ENCODE peak calls at places on chromosome 21, in four cellular contexts. One of them, this sample, is unnamed.
A peak's percentile ranks its signal among the peaks of the same experiment; 100 is the strongest.

GRCh38 chr21:26806734-26807372 is 38.4 kb downstream of the ADAMTS1 start:
- DNase-seq in tibial nerve: no peak
- DNase-seq in psoas muscle: no peak
- DNase-seq in spleen: no peak
- DNase-seq in this sample: peak; percentile 85

GRCh38 chr21:31557956-31558838 is 101.3 kb upstream of the SOD1 start:
- DNase-seq in spleen: peak; percentile 78
- DNase-seq in tibial nerve: no peak
- DNase-seq in psoas muscle: peak; percentile 22
- DNase-seq in this sample: no peak

GRCh38 chr21:33374080-33374873 is 28.9 kb upstream of the IFNGR2 start:
- DNase-seq in tibial nerve: peak; percentile 51
- DNase-seq in spleen: no peak
- DNase-seq in psoas muscle: no peak
- DNase-seq in this sample: peak; percentile 25

GRCh38 chr21:38911523-38912354 is 106.0 kb downstream of the ETS2 start:
- DNase-seq in spleen: no peak
- DNase-seq in psoas muscle: no peak
- DNase-seq in tibial nerve: no peak
- DNase-seq in this sample: no peak

GRCh38 chr21:37079211-37079824 is 6.3 kb downstream of the TTC3 start:
- DNase-seq in spleen: no peak
- DNase-seq in psoas muscle: no peak
- DNase-seq in tibial nerve: no peak
- DNase-seq in this sample: no peak

GRCh38 chr21:26845066-26845749 is at the start of gene ADAMTS1:
- DNase-seq in tibial nerve: peak; percentile 93
- DNase-seq in spleen: peak; percentile 85
- DNase-seq in psoas muscle: peak; percentile 91
- DNase-seq in this sample: peak; percentile 93

GRCh38 chr21:32256226-32256625 is 22.6 kb downstream of the MIS18A start:
- DNase-seq in psoas muscle: no peak
- DNase-seq in tibial nerve: no peak
- DNase-seq in spleen: no peak
- DNase-seq in this sample: no peak

GRCh38 chr21:28124541-28124940 is 868.1 kb downstream of the LTN1 start:
- DNase-seq in tibial nerve: no peak
- DNase-seq in spleen: no peak
- DNase-seq in psoas muscle: no peak
- DNase-seq in this sample: no peak

GRCh38 chr21:19507682-19508260 is 1104.2 kb upstream of the TMPRSS15 start:
- DNase-seq in spleen: no peak
- DNase-seq in psoas muscle: no peak
- DNase-seq in tibial nerve: no peak
- DNase-seq in this sample: no peak

GRCh38 chr21:33394260-33394659 is 9.0 kb upstream of the IFNGR2 start:
- DNase-seq in tibial nerve: peak; percentile 72
- DNase-seq in spleen: no peak
- DNase-seq in psoas muscle: peak; percentile 41
- DNase-seq in this sample: no peak

GRCh38 chr21:38042246-38042645 is 126.0 kb upstream of the KCNJ6 start:
- DNase-seq in spleen: no peak
- DNase-seq in psoas muscle: no peak
- DNase-seq in tibial nerve: no peak
- DNase-seq in this sample: no peak

GRCh38 chr21:31559368-31560119 is 99.9 kb upstream of the SOD1 start:
- DNase-seq in spleen: peak; percentile 94
- DNase-seq in psoas muscle: peak; percentile 87
- DNase-seq in tibial nerve: peak; percentile 85
- DNase-seq in this sample: peak; percentile 98

GRCh38 chr21:31158789-31159581 is 120.7 kb upstream of the KRTAP19-8 start:
- DNase-seq in psoas muscle: no peak
- DNase-seq in tibial nerve: no peak
- DNase-seq in spleen: no peak
- DNase-seq in this sample: no peak

GRCh38 chr21:32120231-32120630 is 158.6 kb downstream of the MIS18A start:
- DNase-seq in psoas muscle: no peak
- DNase-seq in tibial nerve: no peak
- DNase-seq in spleen: no peak
- DNase-seq in this sample: no peak

GRCh38 chr21:37087188-37087587 is 14.1 kb downstream of the TTC3 start:
- DNase-seq in spleen: no peak
- DNase-seq in psoas muscle: no peak
- DNase-seq in tibial nerve: peak; percentile 42
- DNase-seq in this sample: peak; percentile 69

GRCh38 chr21:23249760-23250159 is 2251.6 kb downstream of the NCAM2 start:
- DNase-seq in psoas muscle: no peak
- DNase-seq in spleen: no peak
- DNase-seq in tibial nerve: no peak
- DNase-seq in this sample: no peak

GRCh38 chr21:23245231-23245630 is 2247.0 kb downstream of the NCAM2 start:
- DNase-seq in spleen: no peak
- DNase-seq in psoas muscle: no peak
- DNase-seq in tibial nerve: no peak
- DNase-seq in this sample: no peak

GRCh38 chr21:23247334-23247733 is 2249.1 kb downstream of the NCAM2 start:
- DNase-seq in psoas muscle: no peak
- DNase-seq in tibial nerve: no peak
- DNase-seq in spleen: no peak
- DNase-seq in this sample: no peak
- H3K9me3 ChIP-seq in psoas muscle: no peaks in the 10 kb centered on the region
- H3K9me3 ChIP-seq in tibial nerve: no peaks in the 10 kb centered on the region
- H3K9me3 ChIP-seq in spleen: no peaks in the 10 kb centered on the region
- H3K9me3 ChIP-seq in this sample: no peaks in the 10 kb centered on the region

DNA sequence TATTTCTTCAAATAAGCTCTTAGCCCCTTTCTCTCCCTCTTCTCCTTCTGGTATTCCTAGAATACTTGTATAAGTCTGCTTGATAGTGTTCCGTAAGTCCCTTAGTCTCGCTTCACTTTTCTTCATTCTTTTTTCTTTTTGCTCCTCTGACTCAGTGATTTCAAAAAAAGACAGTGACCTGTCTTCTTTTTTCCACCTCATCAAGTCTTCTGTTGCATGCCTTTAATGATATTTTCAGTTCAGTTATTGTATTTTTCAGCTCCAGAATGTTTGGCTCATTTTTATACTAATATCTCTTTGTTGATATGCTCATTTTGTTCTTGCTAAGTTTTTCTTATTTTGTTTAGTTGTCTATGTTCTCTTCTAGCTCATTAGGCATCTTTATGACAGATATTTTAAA is 97.7 kb downstream of the POFUT2 start:
- DNase-seq in psoas muscle: no peak
- DNase-seq in spleen: no peak
- DNase-seq in tibial nerve: no peak
- DNase-seq in this sample: no peak
- H3K4me1 ChIP-seq in psoas muscle: no peaks in the 10 kb centered on the region
- H3K4me1 ChIP-seq in spleen: no peaks in the 10 kb centered on the region
- H3K4me1 ChIP-seq in tibial nerve: no peaks in the 10 kb centered on the region
- H3K4me1 ChIP-seq in this sample: no peaks in the 10 kb centered on the region

GRCh38 chr21:43932005-43932404 is 67.0 kb downstream of the AGPAT3 start:
- DNase-seq in tibial nerve: no peak
- DNase-seq in psoas muscle: no peak
- DNase-seq in spleen: no peak
- DNase-seq in this sample: no peak
- H3K9me3 ChIP-seq in tibial nerve: no peaks in the 10 kb centered on the region
- H3K9me3 ChIP-seq in psoas muscle: no peaks in the 10 kb centered on the region
- H3K9me3 ChIP-seq in spleen: no peaks in the 10 kb centered on the region
- H3K9me3 ChIP-seq in this sample: no peaks in the 10 kb centered on the region

GRCh38 chr21:42265229-42265812 is 46.4 kb downstream of the ABCG1 start:
- DNase-seq in psoas muscle: no peak
- DNase-seq in tibial nerve: no peak
- DNase-seq in spleen: no peak
- DNase-seq in this sample: no peak

GRCh38 chr21:42263591-42264131 is 44.7 kb downstream of the ABCG1 start:
- DNase-seq in spleen: no peak
- DNase-seq in psoas muscle: peak; percentile 56
- DNase-seq in tibial nerve: peak; percentile 43
- DNase-seq in this sample: peak; percentile 22

GRCh38 chr21:42261832-42262200 is 42.9 kb downstream of the ABCG1 start:
- DNase-seq in psoas muscle: no peak
- DNase-seq in spleen: no peak
- DNase-seq in tibial nerve: no peak
- DNase-seq in this sample: no peak

GRCh38 chr21:42262826-42263225 is 43.9 kb downstream of the ABCG1 start:
- DNase-seq in tibial nerve: peak; percentile 24
- DNase-seq in psoas muscle: peak; percentile 83
- DNase-seq in spleen: no peak
- DNase-seq in this sample: peak; percentile 94

DNA sequence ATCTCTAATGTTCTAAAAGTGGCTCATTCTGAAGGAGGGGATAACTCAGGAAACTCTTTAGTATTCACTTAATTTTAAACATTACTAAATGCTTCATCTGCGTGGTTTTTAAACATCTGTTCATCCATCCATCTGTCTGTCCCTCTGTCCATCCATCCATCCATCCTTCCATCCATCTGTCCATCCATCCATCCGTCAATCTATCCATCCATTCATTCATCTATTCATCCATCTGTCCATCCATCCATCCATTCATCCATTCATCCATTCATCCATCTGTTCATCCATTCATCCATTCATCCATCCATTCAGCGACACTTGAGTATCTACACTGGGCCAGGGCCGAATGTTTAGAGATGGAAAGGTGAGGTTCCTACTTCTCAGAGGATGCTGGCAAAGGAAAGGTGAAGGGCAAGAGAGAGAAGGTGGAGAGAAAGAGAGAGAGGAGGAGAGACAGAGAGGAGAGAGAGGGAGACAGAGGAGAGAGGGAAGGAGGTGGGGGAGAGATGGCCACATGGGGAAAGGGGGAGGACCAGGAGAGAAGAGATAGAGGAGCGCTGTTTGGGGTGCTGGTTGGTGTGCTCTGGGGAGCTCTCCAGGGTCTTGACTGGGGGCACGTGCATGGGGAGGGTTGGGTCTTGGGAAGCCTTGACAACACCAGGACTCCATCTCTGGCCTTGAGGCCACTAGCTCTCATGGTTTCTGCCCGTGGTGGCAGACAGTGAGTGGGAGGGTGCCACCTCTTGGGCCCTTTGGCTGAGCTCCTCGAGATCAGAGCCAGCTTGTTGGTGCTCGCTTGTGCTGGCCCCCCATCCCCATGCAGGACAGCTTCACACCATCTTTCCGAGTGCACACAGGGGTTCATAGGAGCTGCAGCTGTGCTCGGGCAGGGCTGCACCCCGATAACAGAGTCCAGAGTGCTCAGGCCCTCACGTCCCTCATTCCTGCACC is 45.6 kb downstream of the ABCG1 start:
- DNase-seq in tibial nerve: no peak
- DNase-seq in psoas muscle: no peak
- DNase-seq in spleen: no peak
- DNase-seq in this sample: no peak
- H3K4me1 ChIP-seq in tibial nerve: no peaks in the 10 kb centered on the region
- H3K4me1 ChIP-seq in psoas muscle: peaks cover 11% of the 10 kb centered on the region
- H3K4me1 ChIP-seq in spleen: peaks cover 23% of the 10 kb centered on the region
- H3K4me1 ChIP-seq in this sample: peaks cover 40% of the 10 kb centered on the region

GRCh38 chr21:23543334-23543733 is 2063.9 kb downstream of the MRPL39 start:
- DNase-seq in tibial nerve: no peak
- DNase-seq in spleen: no peak
- DNase-seq in psoas muscle: no peak
- DNase-seq in this sample: no peak
- H3K9me3 ChIP-seq in tibial nerve: no peaks in the 10 kb centered on the region
- H3K9me3 ChIP-seq in spleen: no peaks in the 10 kb centered on the region
- H3K9me3 ChIP-seq in psoas muscle: no peaks in the 10 kb centered on the region
- H3K9me3 ChIP-seq in this sample: no peaks in the 10 kb centered on the region

DNA sequence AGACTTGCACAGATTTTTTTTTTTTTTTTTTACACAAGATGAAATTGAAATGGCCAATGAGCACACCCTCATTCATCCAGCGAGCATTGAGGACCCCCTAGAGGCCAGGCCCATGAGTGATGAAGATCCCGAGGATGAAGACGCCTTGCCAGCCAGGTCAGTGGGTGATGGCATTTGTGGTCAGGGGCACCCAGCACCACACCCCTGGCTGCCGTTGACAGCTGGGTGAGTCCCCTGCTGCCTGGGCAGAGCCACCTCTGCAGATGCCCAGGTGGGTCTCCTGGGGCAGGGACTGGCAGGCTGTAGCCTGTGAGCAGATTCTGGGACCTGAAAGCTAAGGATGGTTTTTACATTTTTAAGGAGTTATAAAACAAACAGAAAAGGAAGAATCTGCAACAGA is 60.3 kb downstream of the ADARB1 start:
- DNase-seq in spleen: no peak
- DNase-seq in tibial nerve: no peak
- DNase-seq in psoas muscle: no peak
- DNase-seq in this sample: no peak
- H3K4me1 ChIP-seq in spleen: peaks cover 25% of the 10 kb centered on the region
- H3K4me1 ChIP-seq in tibial nerve: peaks cover 15% of the 10 kb centered on the region
- H3K4me1 ChIP-seq in psoas muscle: peaks cover 64% of the 10 kb centered on the region
- H3K4me1 ChIP-seq in this sample: peaks cover 51% of the 10 kb centered on the region

GRCh38 chr21:44650265-44650972 is 4.0 kb downstream of the KRTAP12-4 start:
- DNase-seq in spleen: no peak
- DNase-seq in tibial nerve: no peak
- DNase-seq in psoas muscle: no peak
- DNase-seq in this sample: no peak
- H3K9me3 ChIP-seq in spleen: peaks cover 5% of the 10 kb centered on the region
- H3K9me3 ChIP-seq in tibial nerve: peaks cover 15% of the 10 kb centered on the region
- H3K9me3 ChIP-seq in psoas muscle: no peaks in the 10 kb centered on the region
- H3K9me3 ChIP-seq in this sample: no peaks in the 10 kb centered on the region

DNA sequence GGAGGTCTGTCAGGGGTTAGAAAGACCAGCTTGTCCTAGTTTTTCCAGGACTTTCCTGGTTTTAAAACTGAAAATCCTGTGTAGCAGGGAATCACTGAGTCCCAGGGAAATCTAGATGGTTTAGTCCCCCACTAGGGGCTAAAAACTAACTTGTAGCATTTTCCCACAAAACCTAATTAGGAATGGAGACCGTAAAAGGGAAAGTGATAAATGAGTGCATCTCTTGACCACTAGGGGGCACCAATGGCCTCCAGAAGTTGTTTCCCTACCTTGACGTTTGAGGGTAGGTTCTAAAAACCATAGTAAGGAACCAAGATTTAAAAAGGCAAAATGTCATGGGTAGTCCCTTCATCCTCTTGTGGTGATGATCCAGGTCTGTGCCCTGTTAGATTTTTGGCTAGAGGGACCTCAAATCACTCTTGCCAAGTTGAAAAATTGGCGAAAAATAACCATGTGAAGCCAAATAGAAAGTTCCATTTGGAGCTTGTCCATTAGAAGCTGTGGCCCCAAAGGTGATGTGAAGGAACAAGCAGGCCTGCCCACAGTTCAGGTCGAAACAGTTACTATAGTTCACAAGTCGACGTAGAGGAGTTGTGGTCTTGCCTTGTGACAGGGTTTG is 24.5 kb downstream of the CLIC6 start:
- DNase-seq in psoas muscle: no peak
- DNase-seq in spleen: no peak
- DNase-seq in tibial nerve: peak; percentile 47
- DNase-seq in this sample: no peak
- H3K4me1 ChIP-seq in psoas muscle: peaks cover 26% of the 10 kb centered on the region
- H3K4me1 ChIP-seq in spleen: peaks cover 2% of the 10 kb centered on the region
- H3K4me1 ChIP-seq in tibial nerve: no peaks in the 10 kb centered on the region
- H3K4me1 ChIP-seq in this sample: peaks cover 8% of the 10 kb centered on the region